ENCODE peak calls at places on chromosomes 3 and 15, in five cellular contexts. E, W, X, H and Z are unnamed samples.
A peak's percentile ranks its signal among the peaks of the same experiment; 100 is the strongest.

GRCh38 chr3:8266679-8267267 is 234.8 kb upstream of the LMCD1 start:
- DNase-seq in E (no peak), W (no peak), X (no peak), H (no peak), Z (no peak)

GRCh38 chr3:187567026-187567425 is 103.2 kb downstream of the SST start:
- DNase-seq in E (no peak), W (no peak), X (no peak), H (no peak), Z (no peak)

GRCh38 chr3:142027295-142027694 is 122.0 kb downstream of the TFDP2 start:
- DNase-seq in E (no peak), W (no peak), X (no peak), H (no peak), Z (no peak)

GRCh38 chr3:194099215-194099614 is 36.7 kb upstream of the HES1 start:
- DNase-seq in E (no peak), W (no peak), X (no peak), H (no peak), Z (no peak)

GRCh38 chr15:69854521-69855171 is 243.1 kb downstream of the TLE3 start:
- DNase-seq in E (no peak), W (no peak), X (no peak), H (no peak), Z (no peak)

GRCh38 chr15:36885709-36886108 is 214.6 kb downstream of the MEIS2 start:
- DNase-seq in E (no peak), W (no peak), X (no peak), H (no peak), Z (no peak)

GRCh38 chr15:96358006-96358794 is 27.7 kb downstream of the NR2F2 start:
- DNase-seq in E (no peak), W (no peak), X (no peak), H (no peak), Z (no peak)

GRCh38 chr3:104523136-104523535 is 843.6 kb upstream of the ALCAM start:
- DNase-seq in E (no peak), W (no peak), X (no peak), H (no peak), Z (no peak)

GRCh38 chr3:115974940-115975339 is 351.6 kb downstream of the GAP43 start:
- DNase-seq in E (no peak), W (no peak), X (no peak), H (no peak), Z (no peak)

GRCh38 chr3:169144271-169144670 is 519.2 kb downstream of the MECOM start:
- DNase-seq in E (no peak), W (no peak), X (no peak), H (no peak), Z (no peak)

GRCh38 chr3:184320099-184320445 is 5.7 kb downstream of the EIF4G1 start:
- DNase-seq in E (no peak), W (peak; percentile 98), X (peak; percentile 94), H (no peak), Z (peak; percentile 97)

GRCh38 chr3:46865034-46865507 is 1.8 kb upstream of the MYL3 start:
- DNase-seq in E (no peak), W (no peak), X (no peak), H (no peak), Z (peak; percentile 79)

GRCh38 chr3:192033246-192033645 is 572.3 kb downstream of the PYDC2 start:
- DNase-seq in E (no peak), W (no peak), X (no peak), H (no peak), Z (no peak)

GRCh38 chr3:33196538-33196937 is 22.1 kb downstream of the SUSD5 start:
- DNase-seq in E (no peak), W (no peak), X (no peak), H (no peak), Z (no peak)

GRCh38 chr3:36904641-36905040 is 40.2 kb downstream of the TRANK1 start:
- DNase-seq in E (no peak), W (no peak), X (no peak), H (peak; percentile 7), Z (no peak)

GRCh38 chr3:14441240-14441919 is 39.0 kb downstream of the SLC6A6 start:
- DNase-seq in E (no peak), W (no peak), X (no peak), H (no peak), Z (no peak)

GRCh38 chr15:77966540-77967290 is 110.8 kb downstream of the TBC1D2B start:
- DNase-seq in E (no peak), W (no peak), X (peak; percentile 46), H (no peak), Z (no peak)

GRCh38 chr15:51089699-51090098 is 5.0 kb downstream of the TNFAIP8L3 start:
- DNase-seq in E (no peak), W (no peak), X (no peak), H (no peak), Z (no peak)

GRCh38 chr3:185733980-185734724 is 90.7 kb downstream of the IGF2BP2 start:
- DNase-seq in E (no peak), W (peak; percentile 59), X (peak; percentile 63), H (no peak), Z (peak; percentile 22)

GRCh38 chr3:83002869-83003445 is 1241.5 kb upstream of the GBE1 start:
- DNase-seq in E (no peak), W (no peak), X (no peak), H (no peak), Z (no peak)

GRCh38 chr3:129599607-129600006 is 6.9 kb downstream of the PLXND1 start:
- DNase-seq in E (no peak), W (no peak), X (peak; percentile 49), H (peak; percentile 63), Z (no peak)

GRCh38 chr3:87082806-87083440 is 92.0 kb upstream of the VGLL3 start:
- DNase-seq in E (no peak), W (no peak), X (no peak), H (peak; percentile 5), Z (no peak)

GRCh38 chr3:22671848-22672247 is 531.3 kb upstream of the UBE2E2 start:
- DNase-seq in E (no peak), W (no peak), X (no peak), H (no peak), Z (no peak)

GRCh38 chr15:98874359-98874758 is 133.2 kb downstream of the PGPEP1L start:
- DNase-seq in E (no peak), W (no peak), X (no peak), H (no peak), Z (no peak)

GRCh38 chr3:25574172-25574765 is 90.4 kb downstream of the TOP2B start:
- DNase-seq in E (no peak), W (no peak), X (no peak), H (no peak), Z (no peak)

GRCh38 chr15:90062023-90062728 is 40.1 kb downstream of the IDH2 start:
- DNase-seq in E (no peak), W (peak; percentile 83), X (peak; percentile 91), H (peak; percentile 77), Z (peak; percentile 77)

GRCh38 chr3:112149136-112149535 is 16.1 kb upstream of the GCSAM start:
- DNase-seq in E (no peak), W (no peak), X (no peak), H (no peak), Z (no peak)

GRCh38 chr3:112140584-112140983 is 7.5 kb upstream of the GCSAM start:
- DNase-seq in E (no peak), W (no peak), X (no peak), H (no peak), Z (no peak)

GRCh38 chr3:112143689-112144088 is 10.6 kb upstream of the GCSAM start:
- DNase-seq in E (no peak), W (no peak), X (no peak), H (no peak), Z (no peak)

DNA sequence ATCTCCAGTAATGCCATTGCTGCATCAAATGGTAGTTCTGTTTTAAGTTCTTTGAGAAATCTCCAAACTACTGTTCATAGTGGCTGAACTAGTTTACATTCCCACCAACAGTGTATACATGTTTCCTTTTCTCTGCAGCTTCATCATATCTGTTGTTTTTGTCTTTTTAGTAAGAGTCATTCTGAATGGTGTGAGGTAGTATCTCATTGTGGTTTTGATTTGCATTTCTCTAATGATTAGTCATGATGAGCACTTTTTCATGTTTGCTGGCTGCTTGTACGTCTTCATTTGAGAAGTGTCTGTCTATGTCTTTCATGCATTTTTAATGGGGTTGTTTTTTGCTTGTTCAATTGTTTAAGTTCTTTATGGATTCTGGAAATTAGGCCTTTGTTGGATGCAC is 10.2 kb upstream of the GCSAM start:
- DNase-seq in E (no peak), W (no peak), X (no peak), H (no peak), Z (no peak)
- H3K4me3 ChIP-seq in E (no peak overlapping the region), W (no peak overlapping the region), X (no peak overlapping the region), H (no peak overlapping the region), Z (no peak overlapping the region)

DNA sequence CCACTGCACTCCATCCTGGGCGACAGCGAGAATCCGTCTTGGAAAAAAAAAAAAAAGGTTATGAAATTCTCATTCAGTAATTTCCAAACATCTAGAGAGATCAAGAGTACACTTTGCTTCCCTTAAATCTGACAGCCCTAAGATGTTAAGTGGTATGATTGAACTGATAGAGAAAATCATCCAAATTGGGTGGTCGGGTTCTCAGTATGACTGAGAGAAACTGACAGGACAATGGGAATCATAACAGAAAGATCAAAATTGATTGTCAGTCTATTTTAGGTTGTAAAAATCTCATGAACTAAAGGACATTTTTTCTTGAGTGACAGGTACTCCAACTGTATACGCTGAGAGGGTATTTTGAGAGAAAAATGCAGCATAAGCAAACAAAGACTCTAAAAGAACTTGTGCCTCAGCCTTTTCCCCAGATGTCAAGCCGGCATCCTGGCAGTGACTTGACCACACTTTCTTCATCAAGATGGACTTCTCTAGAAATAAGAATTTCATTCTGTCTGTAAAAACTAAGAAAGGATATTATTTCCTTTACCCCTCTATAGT is 65.8 kb downstream of the MYO5A start:
- DNase-seq in E (no peak), W (no peak), X (no peak), H (no peak), Z (no peak)
- TF ChIP-seq POLR2AphosphoS5 in E (no peak), W (no peak), X (no peak), H (no peak), Z (no peak)

DNA sequence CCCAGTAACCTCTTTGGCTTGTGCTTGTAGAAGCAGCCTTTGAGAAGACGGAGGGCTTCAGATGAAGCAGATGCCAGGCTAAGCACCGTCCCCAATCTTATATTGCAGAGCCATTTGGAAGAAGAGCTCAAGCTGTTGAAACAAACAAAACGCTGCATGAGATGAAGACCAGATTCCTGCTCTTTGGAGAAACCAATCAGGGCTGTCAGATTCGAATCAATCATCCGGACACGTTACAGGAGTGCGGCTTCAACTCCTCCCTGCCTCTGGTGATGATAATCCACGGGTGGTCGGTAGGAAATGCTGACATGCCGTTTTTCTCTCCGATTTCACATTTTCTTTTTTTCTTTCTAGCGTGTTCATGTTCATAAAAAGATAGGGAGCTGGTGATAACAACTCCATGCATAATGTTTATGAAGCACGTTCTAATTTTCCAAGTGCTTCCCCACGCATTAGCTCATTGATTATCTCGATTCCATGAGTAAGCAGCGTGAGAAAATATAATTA is 106.5 kb downstream of the LIPC start:
- DNase-seq in E (no peak), W (no peak), X (no peak), H (no peak), Z (no peak)
- H3K4me3 ChIP-seq in E (no peak overlapping the region), W (no peak overlapping the region), X (no peak overlapping the region), H (no peak overlapping the region), Z (no peak overlapping the region)

GRCh38 chr3:48465237-48465530 is 18.6 kb downstream of the ATRIP start:
- DNase-seq in E (no peak), W (no peak), X (no peak), H (no peak), Z (no peak)

GRCh38 chr3:48467110-48467454 is 20.5 kb downstream of the ATRIP start:
- DNase-seq in E (no peak), W (no peak), X (no peak), H (no peak), Z (no peak)

GRCh38 chr3:48464713-48465221 is 18.2 kb downstream of the ATRIP start:
- DNase-seq in E (no peak), W (no peak), X (no peak), H (no peak), Z (no peak)

GRCh38 chr3:48466386-48467109 is 20.0 kb downstream of the ATRIP start:
- DNase-seq in E (no peak), W (peak; percentile 66), X (peak; percentile 48), H (no peak), Z (no peak)

GRCh38 chr3:48465531-48466378 is 19.2 kb downstream of the ATRIP start:
- DNase-seq in E (no peak), W (peak; percentile 97), X (peak; percentile 95), H (peak; percentile 94), Z (peak; percentile 99)
- TF ChIP-seq POLR2AphosphoS5 in E (peak; percentile 97), W (peak; percentile 96), X (peak; percentile 96), H (no peak), Z (peak; percentile 93)